ENCODE peak calls at places on chromosomes 12 and 14, in nine cellular contexts. One of them, this sample, is unnamed.

GRCh38 chr12:124233041-124233836 is 61.7 kb upstream of the RFLNA start:
- DNase-seq in effector CD4-positive, alpha-beta T cell: no peak
- DNase-seq in nephron progenitor cell: no peak
- DNase-seq in left kidney: no peak
- DNase-seq in left ventricle myocardium inferior: no peak
- DNase-seq in HuH-7.5: no peak
- DNase-seq in amniotic stem cell: peak
- DNase-seq in RWPE1: peak
- DNase-seq in naive thymus-derived CD8-positive, alpha-beta T cell: no peak
- DNase-seq in this sample: no peak

GRCh38 chr12:106136263-106136662 is 2.5 kb downstream of the NUAK1 start:
- DNase-seq in nephron progenitor cell: peak
- DNase-seq in RWPE1: peak
- DNase-seq in naive thymus-derived CD8-positive, alpha-beta T cell: peak
- DNase-seq in amniotic stem cell: peak
- DNase-seq in effector CD4-positive, alpha-beta T cell: peak
- DNase-seq in left kidney: peak
- DNase-seq in HuH-7.5: peak
- DNase-seq in left ventricle myocardium inferior: peak
- DNase-seq in this sample: peak

GRCh38 chr12:131928080-131928764 is 854 bp upstream of the PUS1 start:
- DNase-seq in effector CD4-positive, alpha-beta T cell: no peak
- DNase-seq in amniotic stem cell: no peak
- DNase-seq in left ventricle myocardium inferior: no peak
- DNase-seq in HuH-7.5: no peak
- DNase-seq in left kidney: no peak
- DNase-seq in RWPE1: no peak
- DNase-seq in naive thymus-derived CD8-positive, alpha-beta T cell: no peak
- DNase-seq in nephron progenitor cell: no peak
- DNase-seq in this sample: no peak

GRCh38 chr14:103126873-103127304 is 3.6 kb downstream of the TNFAIP2 start:
- DNase-seq in naive thymus-derived CD8-positive, alpha-beta T cell: no peak
- DNase-seq in nephron progenitor cell: peak
- DNase-seq in HuH-7.5: no peak
- DNase-seq in amniotic stem cell: no peak
- DNase-seq in left ventricle myocardium inferior: peak
- DNase-seq in effector CD4-positive, alpha-beta T cell: no peak
- DNase-seq in left kidney: peak
- DNase-seq in RWPE1: peak
- DNase-seq in this sample: no peak

GRCh38 chr12:52307836-52308806 is 13.1 kb downstream of the KRT83 start:
- DNase-seq in left ventricle myocardium inferior: peak
- DNase-seq in naive thymus-derived CD8-positive, alpha-beta T cell: no peak
- DNase-seq in effector CD4-positive, alpha-beta T cell: no peak
- DNase-seq in left kidney: peak
- DNase-seq in RWPE1: peak
- DNase-seq in HuH-7.5: no peak
- DNase-seq in nephron progenitor cell: peak
- DNase-seq in amniotic stem cell: peak
- DNase-seq in this sample: peak

GRCh38 chr14:73242274-73242960 is 5.1 kb downstream of the PAPLN start:
- DNase-seq in RWPE1: no peak
- DNase-seq in naive thymus-derived CD8-positive, alpha-beta T cell: no peak
- DNase-seq in nephron progenitor cell: no peak
- DNase-seq in left kidney: peak
- DNase-seq in HuH-7.5: no peak
- DNase-seq in left ventricle myocardium inferior: no peak
- DNase-seq in effector CD4-positive, alpha-beta T cell: no peak
- DNase-seq in amniotic stem cell: no peak
- DNase-seq in this sample: no peak

GRCh38 chr14:91754819-91755218 is 22.9 kb upstream of the CATSPERB start:
- DNase-seq in HuH-7.5: no peak
- DNase-seq in nephron progenitor cell: no peak
- DNase-seq in effector CD4-positive, alpha-beta T cell: no peak
- DNase-seq in RWPE1: no peak
- DNase-seq in naive thymus-derived CD8-positive, alpha-beta T cell: no peak
- DNase-seq in left ventricle myocardium inferior: no peak
- DNase-seq in left kidney: peak
- DNase-seq in amniotic stem cell: no peak
- DNase-seq in this sample: no peak

GRCh38 chr12:81596558-81596957 is 162.6 kb downstream of the PPFIA2 start:
- DNase-seq in nephron progenitor cell: no peak
- DNase-seq in effector CD4-positive, alpha-beta T cell: no peak
- DNase-seq in amniotic stem cell: no peak
- DNase-seq in HuH-7.5: no peak
- DNase-seq in RWPE1: no peak
- DNase-seq in naive thymus-derived CD8-positive, alpha-beta T cell: no peak
- DNase-seq in left kidney: no peak
- DNase-seq in left ventricle myocardium inferior: no peak
- DNase-seq in this sample: no peak

GRCh38 chr12:40534828-40535227 is 157.4 kb upstream of the CNTN1 start:
- DNase-seq in RWPE1: no peak
- DNase-seq in naive thymus-derived CD8-positive, alpha-beta T cell: no peak
- DNase-seq in left ventricle myocardium inferior: no peak
- DNase-seq in amniotic stem cell: no peak
- DNase-seq in left kidney: peak
- DNase-seq in nephron progenitor cell: no peak
- DNase-seq in effector CD4-positive, alpha-beta T cell: no peak
- DNase-seq in HuH-7.5: no peak
- DNase-seq in this sample: no peak